ENCODE peak calls at places on chromosomes 16 and 17, in seven cellular contexts. O is fibroblast of lung, J is left ventricle myocardium inferior, V is body of pancreas, X is right lobe of liver, K is ovary, W is esophagus squamous epithelium. F is an unnamed sample. For H3K4me1, the result is how much of the 10 kb centered on the place peaks cover.

GRCh38 chr17:15385305-15385704 is 43.9 kb upstream of the TEKT3 start:
- DNase-seq in K (no peak), W (no peak), J (no peak), O (no peak), V (no peak), X (no peak), F (no peak)

GRCh38 chr17:9032151-9032550 is 10.8 kb downstream of the NTN1 start:
- DNase-seq in O (no peak), V (no peak), K (no peak), J (no peak), W (no peak), X (no peak), F (peak)

GRCh38 chr17:32591428-32591827 is 104.6 kb downstream of the CDK5R1 start:
- DNase-seq in K (no peak), J (no peak), W (no peak), V (no peak), O (no peak), X (no peak), F (no peak)

GRCh38 chr16:26816885-26817571 is 249.7 kb upstream of the C16orf82 start:
- DNase-seq in O (peak), J (no peak), K (no peak), X (no peak), V (no peak), W (no peak), F (no peak)

GRCh38 chr16:72066747-72067146 is 3.7 kb downstream of the HPR start:
- DNase-seq in W (no peak), J (no peak), O (peak), V (peak), K (no peak), X (no peak), F (no peak)

GRCh38 chr16:20415541-20415940 is 6.2 kb downstream of the ACSM5 start:
- DNase-seq in W (no peak), V (no peak), O (no peak), X (no peak), J (no peak), K (no peak), F (no peak)

GRCh38 chr17:45050680-45051059 is 762 bp downstream of the DCAKD start:
- DNase-seq in K (no peak), W (no peak), V (no peak), O (peak), J (no peak), X (no peak), F (no peak)

GRCh38 chr17:81451823-81452222 is 56.6 kb downstream of the BAHCC1 start:
- DNase-seq in J (no peak), O (no peak), W (no peak), K (no peak), X (no peak), V (no peak), F (no peak)

GRCh38 chr17:64212122-64212521 is 50.9 kb downstream of the TEX2 start:
- DNase-seq in O (peak), W (no peak), K (no peak), J (no peak), X (no peak), V (no peak), F (no peak)

GRCh38 chr16:67922740-67923139 is 8.9 kb downstream of the CTRL start:
- DNase-seq in O (no peak), J (no peak), X (no peak), W (no peak), V (no peak), K (no peak), F (no peak)

GRCh38 chr16:84268661-84269060 is 26.0 kb upstream of the WFDC1 start:
- DNase-seq in K (no peak), O (no peak), V (no peak), X (no peak), W (no peak), J (no peak), F (no peak)

GRCh38 chr16:920722-921121 is 50.1 kb downstream of the LMF1 start:
- DNase-seq in O (no peak), W (no peak), X (peak), J (peak), V (peak), K (no peak), F (peak)

GRCh38 chr17:17086585-17086984 is 44.3 kb downstream of the MPRIP start:
- DNase-seq in K (no peak), O (no peak), X (no peak), W (no peak), J (no peak), V (no peak), F (no peak)

GRCh38 chr17:54864636-54865420 is 35.8 kb upstream of the TOM1L1 start:
- DNase-seq in W (no peak), V (peak), O (no peak), K (no peak), X (no peak), J (no peak), F (no peak)

GRCh38 chr16:8194795-8195194 is 395.5 kb downstream of the TMEM114 start:
- DNase-seq in X (no peak), O (no peak), W (no peak), V (no peak), J (no peak), K (no peak), F (no peak)

GRCh38 chr16:67873435-67874146 is 739 bp downstream of the EDC4 start:
- DNase-seq in J (no peak), W (no peak), O (peak), X (no peak), V (no peak), K (no peak), F (no peak)

GRCh38 chr16:10923650-10924214 is 18.5 kb downstream of the DEXI start:
- DNase-seq in J (peak), V (peak), W (no peak), O (no peak), K (peak), X (peak), F (peak)

GRCh38 chr17:2214047-2214717 is 89.4 kb downstream of the SMG6 start:
- DNase-seq in W (no peak), X (no peak), J (peak), O (peak), V (peak), K (peak), F (peak)

GRCh38 chr17:28038802-28039600 is 3.5 kb upstream of the NLK start:
- DNase-seq in J (no peak), W (no peak), X (no peak), V (no peak), O (peak), K (no peak), F (no peak)

GRCh38 chr17:81050645-81051625 is 16.0 kb downstream of the BAIAP2 start:
- DNase-seq in V (no peak), J (no peak), O (no peak), W (no peak), X (no peak), K (no peak), F (no peak)

GRCh38 chr17:68972119-68972704 is 17.0 kb upstream of the ABCA8 start:
- DNase-seq in X (no peak), O (peak), W (no peak), J (no peak), K (no peak), V (peak), F (no peak)

GRCh38 chr17:63291243-63291642 is 154.9 kb downstream of the CYB561 start:
- DNase-seq in X (no peak), K (no peak), O (peak), J (no peak), W (no peak), V (no peak), F (no peak)

GRCh38 chr16:27222499-27223225 is 19.3 kb downstream of the KDM8 start:
- DNase-seq in X (peak), W (no peak), K (no peak), J (peak), V (peak), O (peak), F (peak)

GRCh38 chr16:23020084-23020483 is 129.2 kb downstream of the USP31 start:
- DNase-seq in V (no peak), J (no peak), K (no peak), X (no peak), W (no peak), O (no peak), F (no peak)

GRCh38 chr16:72172105-72173034 is at the start of gene PMFBP1:
- DNase-seq in X (no peak), V (peak), K (no peak), O (peak), J (no peak), W (peak), F (peak)

GRCh38 chr17:13283606-13284005 is 265.8 kb upstream of the ELAC2 start:
- DNase-seq in K (no peak), W (no peak), X (no peak), J (no peak), V (no peak), O (no peak), F (no peak)

GRCh38 chr17:82236142-82236971 is 7.5 kb downstream of the SLC16A3 start:
- DNase-seq in K (peak), V (peak), O (peak), X (peak), J (peak), W (no peak), F (no peak)

GRCh38 chr17:58492238-58493121 is 4.3 kb upstream of the HSF5 start:
- DNase-seq in J (no peak), O (no peak), W (no peak), V (no peak), K (no peak), X (no peak), F (no peak)

GRCh38 chr17:73261617-73261951 is at the start of gene CPSF4L:
- DNase-seq in K (no peak), W (no peak), J (no peak), X (no peak), O (no peak), V (no peak), F (no peak)

GRCh38 chr17:38735161-38735997 is 5.2 kb downstream of the CISD3 start:
- DNase-seq in V (peak), J (peak), W (no peak), K (no peak), O (no peak), X (peak), F (no peak)

GRCh38 chr16:71894229-71894920 is 956 bp upstream of the IST1 start:
- DNase-seq in W (no peak), J (peak), X (peak), K (peak), O (peak), V (peak), F (peak)

GRCh38 chr17:55433029-55433628 is 11.5 kb upstream of the MMD start:
- DNase-seq in V (peak), W (no peak), K (no peak), J (no peak), O (peak), X (no peak), F (no peak)

GRCh38 chr17:41049110-41049509 is 2.0 kb upstream of the KRTAP2-1 start:
- DNase-seq in J (no peak), W (no peak), X (no peak), O (peak), V (no peak), K (no peak), F (no peak)

GRCh38 chr16:81493755-81494433 is 49.3 kb downstream of the CMIP start:
- DNase-seq in X (peak), O (peak), J (no peak), K (no peak), W (no peak), V (peak), F (no peak)

GRCh38 chr16:56121156-56121500 is 70.2 kb upstream of the GNAO1 start:
- DNase-seq in V (no peak), K (no peak), X (no peak), O (no peak), W (no peak), J (no peak), F (no peak)

GRCh38 chr16:14513389-14514107 is 116.5 kb downstream of the PARN start:
- DNase-seq in V (peak), J (no peak), O (no peak), K (no peak), W (no peak), X (no peak), F (no peak)
- H3K4me1 ChIP-seq in V (under half), J (under half), O (under half), K (under half), W (under half), X (under half), F (under half)

GRCh38 chr17:75876938-75877751 is 1.2 kb downstream of the TRIM47 start:
- DNase-seq in X (peak), O (peak), W (no peak), J (peak), K (peak), V (peak), F (peak)
- TF ChIP-seq CTCF in X (no peak), O (no peak), W (no peak), J (no peak), K (no peak), V (no peak), F (peak)

GRCh38 chr17:57289130-57289529 is 32.8 kb downstream of the MSI2 start:
- DNase-seq in W (no peak), O (no peak), V (no peak), J (no peak), X (no peak), K (no peak), F (no peak)

GRCh38 chr17:57288034-57288752 is 31.9 kb downstream of the MSI2 start:
- DNase-seq in X (no peak), V (no peak), W (no peak), J (peak), O (peak), K (peak), F (peak)

GRCh38 chr17:57289613-57290012 is 33.3 kb downstream of the MSI2 start:
- DNase-seq in X (no peak), V (no peak), J (no peak), K (no peak), O (no peak), W (no peak), F (no peak)

GRCh38 chr17:57286372-57287105 is 30.2 kb downstream of the MSI2 start:
- DNase-seq in K (no peak), J (no peak), V (no peak), O (peak), X (no peak), W (no peak), F (no peak)

GRCh38 chr17:57288753-57289121 is 32.4 kb downstream of the MSI2 start:
- DNase-seq in W (no peak), V (no peak), O (no peak), K (no peak), J (no peak), X (no peak), F (no peak)
- H3K27ac ChIP-seq in W (no peak), V (no peak), O (no peak), K (peak), J (peak), X (no peak), F (peak)

GRCh38 chr16:89467382-89467781 is 23.0 kb downstream of the ANKRD11 start:
- DNase-seq in K (no peak), W (no peak), V (no peak), J (no peak), O (no peak), X (no peak), F (no peak)

GRCh38 chr16:89471225-89471624 is 19.1 kb downstream of the ANKRD11 start:
- DNase-seq in W (no peak), X (no peak), V (no peak), O (peak), K (no peak), J (no peak), F (no peak)

GRCh38 chr16:89472711-89473075 is 17.7 kb downstream of the ANKRD11 start:
- DNase-seq in O (no peak), V (no peak), K (no peak), J (no peak), X (no peak), W (no peak), F (no peak)

DNA sequence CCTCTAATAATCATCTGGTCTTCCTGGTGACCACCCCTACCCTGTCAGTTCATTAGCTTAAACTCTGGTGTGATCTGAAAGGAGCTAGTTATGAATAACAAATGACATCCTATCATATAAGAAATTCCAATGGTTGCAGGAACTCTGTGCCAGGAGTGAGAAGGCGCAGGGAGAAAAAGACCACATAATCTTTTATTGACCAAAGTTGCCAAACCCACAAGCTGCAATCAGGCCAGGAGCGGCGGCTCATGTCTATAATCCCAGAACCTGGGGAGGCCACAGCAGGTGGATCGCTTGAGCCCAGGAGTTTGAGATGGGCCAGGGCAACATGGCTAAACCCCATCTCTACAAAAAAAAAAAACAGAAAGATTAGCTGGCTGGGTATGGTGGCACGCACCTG is 23.4 kb downstream of the ANKRD11 start:
- DNase-seq in W (no peak), J (no peak), X (no peak), K (no peak), O (no peak), V (no peak), F (no peak)
- H3K4me1 ChIP-seq in W (under half), J (half or more), X (under half), K (under half), O (under half), V (under half), F (under half)